ENCODE peak calls at places on chromosomes 2 and 18, in six cellular contexts. N is NCI-H1694 treated with DMSO at 0.1 percent for 48 hours, P is left colon, M is C1 segment of cervical spinal cord, J is Kasumi-1, T is neural crest cell. L is an unnamed sample.
A peak's percentile ranks its signal among the peaks of the same experiment; 100 is the strongest.

GRCh38 chr2:12432985-12433640 is 283.6 kb upstream of the TRIB2 start:
- DNase-seq in M (no peak), P (no peak), J (no peak), N (no peak), T (no peak), L (no peak)

GRCh38 chr2:12254280-12254860 is 462.4 kb upstream of the TRIB2 start:
- DNase-seq in N (no peak), T (no peak), J (no peak), P (no peak), M (no peak), L (no peak)

GRCh38 chr2:134148172-134148571 is 105.7 kb upstream of the MGAT5 start:
- DNase-seq in N (no peak), P (no peak), J (no peak), M (no peak), T (no peak), L (no peak)

GRCh38 chr2:239722760-239723448 is 302.2 kb downstream of the NDUFA10 start:
- DNase-seq in M (no peak), P (no peak), N (no peak), T (no peak), J (no peak), L (no peak)

GRCh38 chr18:5152335-5153020 is 44.6 kb downstream of the AKAIN1 start:
- DNase-seq in J (no peak), M (no peak), P (no peak), N (no peak), T (no peak), L (no peak)

GRCh38 chr2:47070155-47070919 is 84.8 kb downstream of the STPG4 start:
- DNase-seq in N (no peak), M (no peak), T (no peak), P (no peak), J (no peak), L (no peak)

GRCh38 chr2:50196775-50197482 is 835.0 kb downstream of the NRXN1 start:
- DNase-seq in J (no peak), N (no peak), M (no peak), T (no peak), P (no peak), L (no peak)

GRCh38 chr2:160221391-160222276 is 21.6 kb upstream of the ITGB6 start:
- DNase-seq in N (no peak), T (no peak), M (no peak), J (no peak), P (peak; percentile 79), L (peak; percentile 14)

GRCh38 chr18:8833480-8833879 is 128.1 kb downstream of the MTCL1 start:
- DNase-seq in J (no peak), N (no peak), M (no peak), T (no peak), P (no peak), L (no peak)

GRCh38 chr18:33469699-33470098 is 29.2 kb upstream of the CCDC178 start:
- DNase-seq in T (no peak), M (no peak), P (no peak), N (no peak), J (no peak), L (no peak)

GRCh38 chr2:78766459-78766858 is 259.0 kb upstream of the REG3G start:
- DNase-seq in P (no peak), N (no peak), M (no peak), T (no peak), J (no peak), L (no peak)

GRCh38 chr18:45342653-45343052 is 272.6 kb upstream of the SLC14A2 start:
- DNase-seq in M (no peak), N (no peak), T (no peak), J (no peak), P (no peak), L (no peak)

GRCh38 chr2:29478641-29479040 is 363.4 kb downstream of the CLIP4 start:
- DNase-seq in T (no peak), J (no peak), M (no peak), N (no peak), P (no peak), L (no peak)

GRCh38 chr2:26300234-26300641 is 45.7 kb upstream of the SELENOI start:
- DNase-seq in N (no peak), M (no peak), T (no peak), J (no peak), P (peak; percentile 49), L (no peak)

GRCh38 chr2:21484643-21485042 is 360.9 kb downstream of the TDRD15 start:
- DNase-seq in N (no peak), P (no peak), M (no peak), T (no peak), J (no peak), L (no peak)

GRCh38 chr2:162403884-162404283 is 60.0 kb downstream of the GCA start:
- DNase-seq in M (no peak), P (no peak), J (no peak), T (no peak), N (no peak), L (no peak)

GRCh38 chr2:216441308-216442010 is 29.2 kb downstream of the SMARCAL1 start:
- DNase-seq in P (no peak), J (no peak), T (no peak), M (no peak), N (no peak), L (no peak)

GRCh38 chr2:101277111-101277510 is 24.4 kb downstream of the CNOT11 start:
- DNase-seq in N (no peak), J (no peak), M (no peak), T (no peak), P (no peak), L (no peak)

GRCh38 chr2:172358784-172359556 is 68.4 kb upstream of the ITGA6 start:
- DNase-seq in T (no peak), N (no peak), J (no peak), M (peak; percentile 16), P (no peak), L (no peak)

GRCh38 chr18:79585395-79586370 is 93.9 kb upstream of the CTDP1 start:
- DNase-seq in N (no peak), P (peak; percentile 1), J (no peak), T (no peak), M (no peak), L (no peak)

GRCh38 chr2:96138146-96139145 is at the start of gene ASTL:
- DNase-seq in N (peak; percentile 42), P (peak; percentile 87), M (no peak), T (no peak), J (peak; percentile 38), L (peak; percentile 42)

GRCh38 chr2:85593023-85593422 is 2.5 kb upstream of the RNF181 start:
- DNase-seq in M (no peak), N (no peak), T (no peak), P (no peak), J (no peak), L (no peak)

GRCh38 chr2:143230506-143231256 is 101.5 kb downstream of the ARHGAP15 start:
- DNase-seq in J (no peak), N (no peak), M (no peak), T (no peak), P (no peak), L (no peak)

GRCh38 chr2:64391459-64391858 is 62.5 kb upstream of the LGALSL start:
- DNase-seq in J (no peak), P (no peak), T (no peak), M (no peak), N (no peak), L (no peak)

GRCh38 chr2:199136681-199137080 is 321.1 kb downstream of the SATB2 start:
- DNase-seq in J (no peak), M (no peak), P (peak; percentile 11), T (no peak), N (no peak), L (no peak)